ENCODE peak calls at places on chromosomes 2 and 18, in six cellular contexts. One of them, this sample, is unnamed.

GRCh38 chr2:47072018-47072691 is 83.0 kb downstream of the STPG4 start:
- DNase-seq in HCT116: no peak
- DNase-seq in tibial nerve: peak; percentile 88
- DNase-seq in GM12878: no peak
- DNase-seq in cardiac muscle cell: peak; percentile 99
- DNase-seq in PC-3: no peak
- DNase-seq in this sample: peak; percentile 99

GRCh38 chr18:36176177-36176584 is 11.1 kb upstream of the MOCOS start:
- DNase-seq in HCT116: no peak
- DNase-seq in tibial nerve: no peak
- DNase-seq in GM12878: no peak
- DNase-seq in cardiac muscle cell: no peak
- DNase-seq in PC-3: no peak
- DNase-seq in this sample: no peak

GRCh38 chr2:88866756-88867155 is 175.3 kb downstream of the RPIA start:
- DNase-seq in HCT116: no peak
- DNase-seq in tibial nerve: no peak
- DNase-seq in GM12878: no peak
- DNase-seq in cardiac muscle cell: peak; percentile 50
- DNase-seq in PC-3: no peak
- DNase-seq in this sample: no peak

GRCh38 chr2:162086904-162087303 is 12.9 kb upstream of the DPP4 start:
- DNase-seq in HCT116: no peak
- DNase-seq in tibial nerve: no peak
- DNase-seq in GM12878: no peak
- DNase-seq in cardiac muscle cell: peak; percentile 56
- DNase-seq in PC-3: peak; percentile 79
- DNase-seq in this sample: peak; percentile 89

GRCh38 chr2:234797566-234798250 is 154.1 kb upstream of the SH3BP4 start:
- DNase-seq in HCT116: no peak
- DNase-seq in tibial nerve: no peak
- DNase-seq in GM12878: no peak
- DNase-seq in cardiac muscle cell: no peak
- DNase-seq in PC-3: no peak
- DNase-seq in this sample: peak; percentile 21

GRCh38 chr2:187519419-187520120 is 34.7 kb downstream of the TFPI start:
- DNase-seq in HCT116: no peak
- DNase-seq in tibial nerve: no peak
- DNase-seq in GM12878: no peak
- DNase-seq in cardiac muscle cell: no peak
- DNase-seq in PC-3: no peak
- DNase-seq in this sample: no peak

GRCh38 chr18:29377346-29377745 is 1200.4 kb upstream of the CDH2 start:
- DNase-seq in HCT116: no peak
- DNase-seq in tibial nerve: no peak
- DNase-seq in GM12878: no peak
- DNase-seq in cardiac muscle cell: no peak
- DNase-seq in PC-3: peak; percentile 11
- DNase-seq in this sample: no peak

GRCh38 chr2:29193681-29194080 is 78.5 kb downstream of the CLIP4 start:
- DNase-seq in HCT116: no peak
- DNase-seq in tibial nerve: no peak
- DNase-seq in GM12878: no peak
- DNase-seq in cardiac muscle cell: no peak
- DNase-seq in PC-3: no peak
- DNase-seq in this sample: no peak

GRCh38 chr2:133886735-133887675 is 318.7 kb upstream of the NCKAP5 start:
- DNase-seq in HCT116: peak; percentile 70
- DNase-seq in tibial nerve: peak; percentile 82
- DNase-seq in GM12878: peak; percentile 21
- DNase-seq in cardiac muscle cell: peak; percentile 61
- DNase-seq in PC-3: peak; percentile 91
- DNase-seq in this sample: peak; percentile 83

GRCh38 chr18:77140439-77141109 is 8.0 kb upstream of the MBP start:
- DNase-seq in HCT116: no peak
- DNase-seq in tibial nerve: no peak
- DNase-seq in GM12878: no peak
- DNase-seq in cardiac muscle cell: no peak
- DNase-seq in PC-3: no peak
- DNase-seq in this sample: no peak

GRCh38 chr18:657998-658946 is 819 bp downstream of the TYMS start:
- DNase-seq in HCT116: peak; percentile 82
- DNase-seq in tibial nerve: peak; percentile 70
- DNase-seq in GM12878: peak; percentile 57
- DNase-seq in cardiac muscle cell: peak; percentile 90
- DNase-seq in PC-3: peak; percentile 96
- DNase-seq in this sample: peak; percentile 94

GRCh38 chr2:152924219-152924618 is 205.8 kb downstream of the ARL6IP6 start:
- DNase-seq in HCT116: no peak
- DNase-seq in tibial nerve: no peak
- DNase-seq in GM12878: no peak
- DNase-seq in cardiac muscle cell: no peak
- DNase-seq in PC-3: no peak
- DNase-seq in this sample: no peak

GRCh38 chr2:157447031-157447430 is 3.1 kb upstream of the CYTIP start:
- DNase-seq in HCT116: no peak
- DNase-seq in tibial nerve: no peak
- DNase-seq in GM12878: no peak
- DNase-seq in cardiac muscle cell: no peak
- DNase-seq in PC-3: no peak
- DNase-seq in this sample: no peak

GRCh38 chr18:23523429-23524212 is 20.3 kb downstream of the RMC1 start:
- DNase-seq in HCT116: no peak
- DNase-seq in tibial nerve: no peak
- DNase-seq in GM12878: peak; percentile 16
- DNase-seq in cardiac muscle cell: no peak
- DNase-seq in PC-3: peak; percentile 78
- DNase-seq in this sample: peak; percentile 62

GRCh38 chr2:74822771-74823283 is 11.1 kb upstream of the HK2 start:
- DNase-seq in HCT116: no peak
- DNase-seq in tibial nerve: no peak
- DNase-seq in GM12878: no peak
- DNase-seq in cardiac muscle cell: no peak
- DNase-seq in PC-3: no peak
- DNase-seq in this sample: peak; percentile 24

GRCh38 chr2:201254331-201254730 is 6.0 kb upstream of the CASP8 start:
- DNase-seq in HCT116: no peak
- DNase-seq in tibial nerve: no peak
- DNase-seq in GM12878: no peak
- DNase-seq in cardiac muscle cell: peak; percentile 86
- DNase-seq in PC-3: peak; percentile 32
- DNase-seq in this sample: peak; percentile 57

GRCh38 chr2:156338578-156338977 is 6.1 kb upstream of the NR4A2 start:
- DNase-seq in HCT116: no peak
- DNase-seq in tibial nerve: no peak
- DNase-seq in GM12878: no peak
- DNase-seq in cardiac muscle cell: no peak
- DNase-seq in PC-3: no peak
- DNase-seq in this sample: no peak

GRCh38 chr2:1744151-1744445 is 217 bp downstream of the PXDN start:
- DNase-seq in HCT116: no peak
- DNase-seq in tibial nerve: no peak
- DNase-seq in GM12878: no peak
- DNase-seq in cardiac muscle cell: no peak
- DNase-seq in PC-3: no peak
- DNase-seq in this sample: no peak

GRCh38 chr18:66607632-66608031 is 3.7 kb upstream of the CDH19 start:
- DNase-seq in HCT116: no peak
- DNase-seq in tibial nerve: no peak
- DNase-seq in GM12878: no peak
- DNase-seq in cardiac muscle cell: no peak
- DNase-seq in PC-3: no peak
- DNase-seq in this sample: no peak

GRCh38 chr2:1586251-1586945 is 157.9 kb downstream of the PXDN start:
- DNase-seq in HCT116: no peak
- DNase-seq in tibial nerve: no peak
- DNase-seq in GM12878: no peak
- DNase-seq in cardiac muscle cell: no peak
- DNase-seq in PC-3: no peak
- DNase-seq in this sample: no peak

GRCh38 chr2:172674034-172674967 is 61.3 kb upstream of the RAPGEF4 start:
- DNase-seq in HCT116: no peak
- DNase-seq in tibial nerve: no peak
- DNase-seq in GM12878: no peak
- DNase-seq in cardiac muscle cell: peak; percentile 62
- DNase-seq in PC-3: no peak
- DNase-seq in this sample: peak; percentile 80

GRCh38 chr2:238573065-238573778 is 146.5 kb downstream of the ASB1 start:
- DNase-seq in HCT116: peak; percentile 39
- DNase-seq in tibial nerve: no peak
- DNase-seq in GM12878: no peak
- DNase-seq in cardiac muscle cell: no peak
- DNase-seq in PC-3: peak; percentile 49
- DNase-seq in this sample: no peak

GRCh38 chr18:79523221-79523737 is 127.5 kb downstream of the NFATC1 start:
- DNase-seq in HCT116: no peak
- DNase-seq in tibial nerve: no peak
- DNase-seq in GM12878: no peak
- DNase-seq in cardiac muscle cell: no peak
- DNase-seq in PC-3: no peak
- DNase-seq in this sample: no peak

GRCh38 chr2:178455947-178456346 is 4.8 kb downstream of the PJVK start:
- DNase-seq in HCT116: no peak
- DNase-seq in tibial nerve: no peak
- DNase-seq in GM12878: no peak
- DNase-seq in cardiac muscle cell: no peak
- DNase-seq in PC-3: no peak
- DNase-seq in this sample: no peak

GRCh38 chr2:62559582-62559981 is 53.6 kb upstream of the TMEM17 start:
- DNase-seq in HCT116: no peak
- DNase-seq in tibial nerve: no peak
- DNase-seq in GM12878: no peak
- DNase-seq in cardiac muscle cell: no peak
- DNase-seq in PC-3: no peak
- DNase-seq in this sample: no peak

GRCh38 chr2:69253033-69253535 is 133.9 kb downstream of the GFPT1 start:
- DNase-seq in HCT116: no peak
- DNase-seq in tibial nerve: no peak
- DNase-seq in GM12878: no peak
- DNase-seq in cardiac muscle cell: peak; percentile 48
- DNase-seq in PC-3: no peak
- DNase-seq in this sample: peak; percentile 63

GRCh38 chr2:152861349-152861942 is 143.0 kb downstream of the ARL6IP6 start:
- DNase-seq in HCT116: peak; percentile 46
- DNase-seq in tibial nerve: peak; percentile 13
- DNase-seq in GM12878: no peak
- DNase-seq in cardiac muscle cell: peak; percentile 25
- DNase-seq in PC-3: peak; percentile 45
- DNase-seq in this sample: peak; percentile 52

GRCh38 chr2:42547014-42547413 is 21.4 kb upstream of the MTA3 start:
- DNase-seq in HCT116: no peak
- DNase-seq in tibial nerve: no peak
- DNase-seq in GM12878: no peak
- DNase-seq in cardiac muscle cell: no peak
- DNase-seq in PC-3: no peak
- DNase-seq in this sample: no peak
- H3K4me3 ChIP-seq in HCT116: no peak overlapping the region
- H3K4me3 ChIP-seq in tibial nerve: no peak overlapping the region
- H3K4me3 ChIP-seq in GM12878: no peak overlapping the region
- H3K4me3 ChIP-seq in cardiac muscle cell: no peak overlapping the region
- H3K4me3 ChIP-seq in PC-3: no peak overlapping the region
- H3K4me3 ChIP-seq in this sample: no peak overlapping the region

DNA sequence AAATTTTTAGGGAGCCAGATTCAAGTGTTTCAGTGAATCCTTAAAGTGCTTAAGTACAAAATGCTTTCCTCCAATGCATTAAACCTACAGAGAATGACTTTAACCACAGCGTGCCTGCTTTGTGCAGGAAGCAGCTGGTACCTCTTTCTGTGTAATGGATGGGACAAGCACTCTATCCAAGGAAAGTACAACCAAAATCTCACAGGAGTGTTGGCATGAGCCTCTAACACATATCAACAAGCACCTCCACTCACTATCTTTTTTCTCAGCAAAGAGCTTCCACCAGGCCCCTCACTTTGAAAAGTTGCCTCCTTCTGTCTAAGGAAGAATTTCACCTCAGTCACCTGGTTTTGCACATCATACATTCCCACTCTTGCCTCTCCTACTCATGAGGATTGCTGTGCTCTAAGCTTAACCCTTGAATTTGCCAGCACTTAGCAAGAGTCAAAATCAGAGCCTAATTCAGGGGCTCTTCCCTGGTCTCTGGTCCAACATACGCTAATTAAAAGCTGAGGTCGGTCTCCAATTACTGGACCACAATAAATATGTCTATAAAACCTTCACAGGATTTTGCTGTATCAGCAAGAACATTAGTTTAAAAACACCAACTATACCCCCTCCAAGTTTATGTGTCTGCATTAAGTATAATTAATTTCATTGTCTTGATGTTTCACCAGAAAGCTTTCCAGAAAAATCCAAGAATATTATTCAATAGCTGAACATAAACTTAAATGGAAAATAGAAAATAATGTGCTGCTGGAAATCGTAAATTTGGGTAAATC is 68.9 kb downstream of the ZNF521 start:
- DNase-seq in HCT116: no peak
- DNase-seq in tibial nerve: no peak
- DNase-seq in GM12878: no peak
- DNase-seq in cardiac muscle cell: no peak
- DNase-seq in PC-3: no peak
- DNase-seq in this sample: no peak
- H3K4me1 ChIP-seq in HCT116: no peaks in the 10 kb centered on the region
- H3K4me1 ChIP-seq in tibial nerve: no peaks in the 10 kb centered on the region
- H3K4me1 ChIP-seq in GM12878: no peaks in the 10 kb centered on the region
- H3K4me1 ChIP-seq in cardiac muscle cell: peaks cover 100% of the 10 kb centered on the region
- H3K4me1 ChIP-seq in PC-3: peaks cover 1% of the 10 kb centered on the region
- H3K4me1 ChIP-seq in this sample: peaks cover 32% of the 10 kb centered on the region

DNA sequence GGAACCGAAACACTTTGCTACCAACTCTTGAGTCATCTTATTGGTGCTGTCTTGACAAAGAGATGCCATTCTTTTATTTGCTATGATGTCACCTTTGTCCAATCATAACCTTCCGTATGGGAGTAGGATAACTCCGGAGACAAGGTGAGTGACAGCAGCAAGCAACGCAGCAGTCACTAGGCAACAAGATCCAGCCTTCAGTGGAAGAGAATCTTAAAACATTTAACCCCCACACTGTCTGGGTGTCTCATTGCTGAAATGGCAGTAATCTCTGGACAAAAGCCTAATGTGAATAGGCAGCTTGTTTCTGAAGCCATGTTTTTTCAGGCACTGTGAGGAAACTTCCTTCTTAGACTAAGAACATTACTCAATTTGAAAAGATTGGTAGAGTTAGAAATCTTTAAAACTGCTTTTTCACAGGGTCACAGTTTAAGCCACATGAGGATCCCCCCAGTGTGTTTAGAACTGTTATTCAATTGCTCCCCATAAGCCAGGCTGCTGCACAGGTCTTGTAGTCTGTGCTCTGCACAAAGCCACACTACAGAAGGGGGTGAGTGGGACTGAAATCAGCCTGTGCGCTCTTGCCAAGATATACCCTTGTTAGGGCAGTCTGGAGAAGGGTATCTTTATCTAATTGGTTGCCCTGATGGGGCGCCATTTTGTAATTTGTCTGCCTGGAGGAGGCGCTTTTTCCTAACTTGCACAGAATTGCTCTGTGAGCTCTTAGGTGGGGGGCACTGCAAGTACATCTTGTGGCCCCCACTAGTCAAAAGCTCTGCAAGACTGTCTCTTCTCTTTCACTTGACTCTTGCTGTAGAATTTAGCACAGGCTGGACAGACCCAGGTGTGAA is 131.4 kb upstream of the STON1 start:
- DNase-seq in HCT116: no peak
- DNase-seq in tibial nerve: no peak
- DNase-seq in GM12878: no peak
- DNase-seq in cardiac muscle cell: peak; percentile 52
- DNase-seq in PC-3: no peak
- DNase-seq in this sample: no peak
- H3K27ac ChIP-seq in HCT116: no peak overlapping the region
- H3K27ac ChIP-seq in tibial nerve: peak overlapping the region; percentile 26
- H3K27ac ChIP-seq in GM12878: no peak overlapping the region
- H3K27ac ChIP-seq in cardiac muscle cell: no peak overlapping the region
- H3K27ac ChIP-seq in PC-3: no peak overlapping the region
- H3K27ac ChIP-seq in this sample: no peak overlapping the region

GRCh38 chr2:241148239-241148638 is 1.0 kb downstream of the PASK start:
- DNase-seq in HCT116: no peak
- DNase-seq in tibial nerve: no peak
- DNase-seq in GM12878: no peak
- DNase-seq in cardiac muscle cell: no peak
- DNase-seq in PC-3: no peak
- DNase-seq in this sample: no peak
- H3K4me3 ChIP-seq in HCT116: peak overlapping the region; percentile 82
- H3K4me3 ChIP-seq in tibial nerve: no peak overlapping the region
- H3K4me3 ChIP-seq in GM12878: peak overlapping the region; percentile 74
- H3K4me3 ChIP-seq in cardiac muscle cell: peak overlapping the region; percentile 90
- H3K4me3 ChIP-seq in PC-3: peak overlapping the region; percentile 72
- H3K4me3 ChIP-seq in this sample: peak overlapping the region; percentile 88

This sample was measured in GM23248.